ENCODE peak calls at places on chromosomes 16 and 17, in seven cellular contexts. U is PC-3, R is hepatocyte, B is heart left ventricle, K is cardiac muscle cell, D is left lung, C is tibial nerve. N is an unnamed sample.

GRCh38 chr16:70589998-70590471 is 56.3 kb upstream of the IL34 start:
- DNase-seq in B (peak; percentile 47), R (peak; percentile 72), D (no peak), C (peak; percentile 22), K (peak; percentile 78), U (no peak), N (no peak)

GRCh38 chr17:81499601-81499970 is 13.0 kb downstream of the ACTG1 start:
- DNase-seq in C (no peak), K (no peak), B (no peak), D (no peak), R (no peak), U (no peak), N (no peak)

GRCh38 chr17:34054495-34054894 is 200.6 kb upstream of the CCL2 start:
- DNase-seq in B (no peak), R (no peak), C (no peak), U (no peak), D (no peak), K (no peak), N (no peak)

GRCh38 chr17:77555110-77555509 is 403.4 kb upstream of the TNRC6C start:
- DNase-seq in C (no peak), B (no peak), D (no peak), R (no peak), U (no peak), K (no peak), N (no peak)

GRCh38 chr16:17416461-17417221 is 54.1 kb downstream of the XYLT1 start:
- DNase-seq in C (peak; percentile 37), K (peak; percentile 40), U (no peak), D (peak; percentile 74), R (peak; percentile 24), B (peak; percentile 27), N (no peak)

GRCh38 chr16:86257546-86257945 is 252.8 kb upstream of the FOXF1 start:
- DNase-seq in R (no peak), B (no peak), U (no peak), C (no peak), D (no peak), K (no peak), N (peak; percentile 9)

GRCh38 chr16:85561248-85562101 is 51.6 kb upstream of the GSE1 start:
- DNase-seq in C (no peak), B (no peak), K (no peak), U (no peak), D (peak; percentile 76), R (no peak), N (no peak)

GRCh38 chr17:48498168-48498840 is 32.5 kb downstream of the HOXB1 start:
- DNase-seq in D (no peak), K (no peak), R (no peak), C (no peak), B (no peak), U (peak; percentile 93), N (peak; percentile 63)

GRCh38 chr16:72945081-72945480 is 102.8 kb downstream of the ZFHX3 start:
- DNase-seq in K (no peak), D (no peak), C (no peak), B (no peak), R (no peak), U (no peak), N (no peak)

GRCh38 chr16:59047114-59047513 is 313.0 kb upstream of the GOT2 start:
- DNase-seq in R (no peak), K (no peak), U (no peak), C (no peak), D (no peak), B (no peak), N (no peak)

GRCh38 chr16:15427648-15428239 is 6.6 kb upstream of the BMERB1 start:
- DNase-seq in B (peak; percentile 76), U (peak; percentile 68), C (peak; percentile 80), K (peak; percentile 87), D (no peak), R (peak; percentile 57), N (peak; percentile 83)

GRCh38 chr17:81535007-81535328 is 6.8 kb downstream of the FSCN2 start:
- DNase-seq in U (no peak), K (no peak), R (no peak), C (no peak), D (no peak), B (no peak), N (no peak)

GRCh38 chr16:22007159-22007508 is 777 bp upstream of the MOSMO start:
- DNase-seq in D (no peak), B (no peak), K (no peak), R (no peak), U (no peak), C (no peak), N (no peak)

GRCh38 chr16:67017810-67018488 is 11.0 kb upstream of the CBFB start:
- DNase-seq in K (peak; percentile 90), U (peak; percentile 93), B (peak; percentile 45), C (peak; percentile 54), R (peak; percentile 90), D (no peak), N (peak; percentile 99)

GRCh38 chr17:14746784-14747575 is 446.1 kb downstream of the HS3ST3B1 start:
- DNase-seq in C (no peak), D (no peak), K (peak; percentile 32), B (no peak), U (no peak), R (no peak), N (no peak)

GRCh38 chr17:78641243-78641642 is 64.0 kb upstream of the DNAH17 start:
- DNase-seq in U (no peak), R (no peak), C (no peak), B (no peak), D (no peak), K (no peak), N (no peak)

GRCh38 chr17:20095366-20096080 is 86.4 kb downstream of the SPECC1 start:
- DNase-seq in R (peak; percentile 60), B (peak; percentile 80), U (peak; percentile 63), K (peak; percentile 56), C (peak; percentile 76), D (no peak), N (peak; percentile 68)

GRCh38 chr16:20889625-20890275 is 10.4 kb downstream of the DCUN1D3 start:
- DNase-seq in K (no peak), B (no peak), R (no peak), D (no peak), U (no peak), C (no peak), N (no peak)

GRCh38 chr17:48740537-48740936 is 12.0 kb upstream of the HOXB13 start:
- DNase-seq in C (no peak), D (no peak), R (no peak), U (no peak), K (no peak), B (no peak), N (no peak)

GRCh38 chr17:40490289-40490853 is 11.1 kb downstream of the TNS4 start:
- DNase-seq in B (no peak), U (peak; percentile 2), K (peak; percentile 90), C (peak; percentile 75), R (peak; percentile 70), D (no peak), N (peak; percentile 42)

GRCh38 chr17:38511126-38512108 is 83.2 kb downstream of the ARHGAP23 start:
- DNase-seq in K (peak; percentile 51), D (peak; percentile 44), U (no peak), C (no peak), R (no peak), B (no peak), N (peak; percentile 55)

GRCh38 chr16:11233727-11234376 is 22.2 kb downstream of the SOCS1 start:
- DNase-seq in K (no peak), C (no peak), R (no peak), U (no peak), D (no peak), B (no peak), N (no peak)

GRCh38 chr16:85573696-85574641 is 39.2 kb upstream of the GSE1 start:
- DNase-seq in K (peak; percentile 90), B (peak; percentile 88), C (no peak), U (no peak), R (peak; percentile 80), D (no peak), N (peak; percentile 93)

DNA sequence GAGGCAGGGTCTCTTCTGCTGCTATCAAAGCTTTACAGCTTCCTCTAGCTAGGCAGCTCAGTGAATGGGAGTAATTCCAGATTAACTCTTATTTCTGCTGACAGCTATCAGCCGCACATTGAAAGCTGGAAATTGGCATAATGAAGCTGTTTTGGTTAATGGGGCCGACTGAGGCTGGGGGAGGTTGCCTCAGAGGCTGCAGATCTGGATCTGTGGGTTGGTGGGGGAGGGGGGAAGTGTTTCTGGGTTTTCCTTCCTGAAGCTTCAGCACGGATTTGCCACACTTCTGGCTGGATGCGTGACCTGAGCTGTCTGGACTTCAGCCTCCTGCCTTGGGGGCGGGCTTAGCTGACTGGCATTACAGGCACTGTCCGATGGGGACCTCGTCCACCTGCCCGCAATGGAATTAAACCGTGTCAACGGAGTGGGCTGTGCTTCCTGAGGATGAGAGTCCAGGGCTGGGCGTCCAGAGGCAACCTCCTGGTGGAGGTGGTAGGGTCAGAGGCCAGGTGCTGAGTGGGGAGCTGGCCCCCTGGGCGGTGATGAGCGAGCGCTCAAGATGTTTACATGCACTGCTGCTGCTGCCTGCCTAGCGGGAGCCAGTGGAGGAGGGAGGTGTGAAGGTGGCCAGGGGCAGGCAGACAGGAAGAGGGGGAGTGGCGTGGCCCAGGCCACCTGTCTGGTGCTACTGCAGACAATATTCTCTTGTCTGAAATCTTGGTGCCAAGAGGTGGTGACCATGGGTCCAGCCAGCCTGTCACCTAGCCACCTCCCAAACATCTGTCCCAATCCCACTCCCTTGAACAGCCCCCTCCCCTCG is 6.7 kb upstream of the ABCC3 start:
- DNase-seq in U (peak; percentile 48), B (no peak), K (peak; percentile 27), C (no peak), D (peak; percentile 79), R (peak; percentile 90), N (peak; percentile 33)
- H3K4me3 ChIP-seq in U (peak overlapping the region; percentile 32), B (no peak overlapping the region), K (no peak overlapping the region), C (no peak overlapping the region), D (no peak overlapping the region), R (no peak overlapping the region), N (no peak overlapping the region)

DNA sequence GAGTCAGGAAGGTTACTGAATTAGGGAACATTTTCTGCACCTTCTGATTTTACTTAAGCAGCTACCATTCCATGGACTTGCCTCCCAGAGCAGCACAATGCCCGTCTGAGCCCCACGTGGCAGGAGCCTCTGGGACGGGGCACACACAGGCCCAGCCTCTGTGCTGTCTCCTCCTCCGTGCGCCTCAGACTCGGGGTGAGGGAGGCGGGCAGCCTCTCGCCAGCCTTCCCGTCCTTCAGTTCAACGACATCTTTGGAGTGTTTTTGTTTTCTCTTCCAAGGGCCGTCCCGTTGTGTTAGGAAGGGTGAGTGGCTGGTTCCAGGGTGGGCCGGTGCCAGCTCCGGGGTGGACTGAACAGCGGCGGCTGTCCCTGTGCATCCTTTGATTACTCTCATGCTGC is 31.8 kb downstream of the NDEL1 start:
- DNase-seq in U (no peak), B (no peak), K (no peak), R (no peak), C (no peak), D (no peak), N (no peak)
- H3K4me1 ChIP-seq in U (no peaks in the 10 kb centered on the region), B (peaks cover 55% of the 10 kb centered on the region), K (peaks cover 14% of the 10 kb centered on the region), R (peaks cover 15% of the 10 kb centered on the region), C (peaks cover 10% of the 10 kb centered on the region), D (no peaks in the 10 kb centered on the region), N (peaks cover 11% of the 10 kb centered on the region)

DNA sequence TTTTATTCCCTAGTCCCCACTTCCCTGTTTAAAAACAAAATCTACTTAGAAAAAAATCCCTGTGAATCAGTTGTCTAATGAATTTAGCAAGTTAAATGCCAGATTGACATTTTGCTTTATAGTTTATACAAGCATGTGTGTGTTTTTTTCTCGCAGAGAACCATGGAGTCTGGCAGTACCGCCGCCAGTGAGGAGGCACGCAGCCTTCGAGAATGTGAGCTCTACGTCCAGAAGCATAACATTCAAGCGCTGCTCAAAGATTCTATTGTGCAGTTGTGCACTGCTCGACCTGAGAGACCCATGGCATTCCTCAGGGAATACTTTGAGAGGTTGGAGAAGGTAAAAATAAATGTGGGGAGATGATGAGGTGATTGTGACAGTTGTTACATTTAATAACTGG is 3.0 kb downstream of the PRKAR1A start:
- DNase-seq in K (peak; percentile 39), C (no peak), R (no peak), U (no peak), D (no peak), B (no peak), N (peak; percentile 32)
- H3K4me3 ChIP-seq in K (peak overlapping the region; percentile 91), C (no peak overlapping the region), R (no peak overlapping the region), U (peak overlapping the region; percentile 86), D (peak overlapping the region; percentile 69), B (peak overlapping the region; percentile 87), N (peak overlapping the region; percentile 97)

GRCh38 chr16:89294486-89294885 is 77.0 kb downstream of the ZNF778 start:
- DNase-seq in C (no peak), U (no peak), D (peak; percentile 42), R (no peak), B (no peak), K (no peak), N (no peak)
- H3K4me1 ChIP-seq in C (peaks cover 12% of the 10 kb centered on the region), U (no peaks in the 10 kb centered on the region), D (peaks cover 3% of the 10 kb centered on the region), R (no peaks in the 10 kb centered on the region), B (peaks cover 56% of the 10 kb centered on the region), K (peaks cover 13% of the 10 kb centered on the region), N (peaks cover 6% of the 10 kb centered on the region)

N was measured in SJCRH30.